ENCODE peak calls at places on chromosomes 2 and 18, in four cellular contexts. D, M, V and Q are unnamed samples.

GRCh38 chr2:7962191-7962590 is 719.7 kb upstream of the ID2 start:
- DNase-seq in M (no peak), D (no peak), V (no peak), Q (no peak)

GRCh38 chr18:63454497-63454896 is 22.3 kb upstream of the SERPINB5 start:
- DNase-seq in M (no peak), V (peak), D (no peak), Q (no peak)

GRCh38 chr18:25726278-25726677 is 364.1 kb downstream of the SS18 start:
- DNase-seq in D (no peak), M (no peak), V (no peak), Q (no peak)

GRCh38 chr2:136344339-136344738 is 226.4 kb upstream of the CXCR4 start:
- DNase-seq in D (no peak), V (no peak), M (no peak), Q (no peak)

GRCh38 chr2:68742638-68743037 is 8.0 kb downstream of the ARHGAP25 start:
- DNase-seq in M (no peak), D (no peak), V (no peak), Q (no peak)

GRCh38 chr18:73614812-73615211 is 532.8 kb downstream of the FBXO15 start:
- DNase-seq in M (no peak), D (no peak), V (peak), Q (no peak)

GRCh38 chr2:71001592-71002570 is 7.2 kb upstream of the TEX261 start:
- DNase-seq in M (peak), V (no peak), D (no peak), Q (no peak)

GRCh38 chr2:12456293-12457151 is 260.2 kb upstream of the TRIB2 start:
- DNase-seq in V (peak), D (peak), M (peak), Q (peak)

GRCh38 chr18:75244336-75244735 is 33.7 kb downstream of the TSHZ1 start:
- DNase-seq in D (no peak), V (peak), M (peak), Q (no peak)

GRCh38 chr18:51345848-51346391 is 148.4 kb upstream of the MEX3C start:
- DNase-seq in D (no peak), V (no peak), M (no peak), Q (no peak)

GRCh38 chr2:105129722-105130232 is 91.9 kb downstream of the MRPS9 start:
- DNase-seq in D (no peak), M (no peak), V (no peak), Q (no peak)

GRCh38 chr18:63775166-63775730 is at the start of gene SERPINB7:
- DNase-seq in D (no peak), V (peak), M (no peak), Q (no peak)

GRCh38 chr2:172415759-172416158 is 11.6 kb upstream of the ITGA6 start:
- DNase-seq in M (no peak), V (no peak), D (no peak), Q (no peak)

GRCh38 chr2:239303711-239304532 is 96.9 kb downstream of the HDAC4 start:
- DNase-seq in M (no peak), V (no peak), D (no peak), Q (peak)

GRCh38 chr2:28269019-28269784 is 123.5 kb upstream of the FOSL2 start:
- DNase-seq in M (peak), D (no peak), V (peak), Q (no peak)

GRCh38 chr2:28268386-28268785 is 124.3 kb upstream of the FOSL2 start:
- DNase-seq in V (no peak), M (no peak), D (no peak), Q (no peak)

GRCh38 chr2:28267282-28267681 is 125.4 kb upstream of the FOSL2 start:
- DNase-seq in M (peak), V (no peak), D (no peak), Q (no peak)

GRCh38 chr2:28263690-28264089 is 129.0 kb upstream of the FOSL2 start:
- DNase-seq in D (no peak), M (no peak), V (no peak), Q (no peak)
- TF ChIP-seq EP300 in D (no peak), M (no peak), V (no peak), Q (no peak)

GRCh38 chr2:2075866-2076265 is 255.2 kb downstream of the MYT1L start:
- DNase-seq in D (no peak), M (no peak), V (no peak), Q (no peak)
- TF ChIP-seq CTCF in D (no peak), M (no peak), V (no peak), Q (no peak)

DNA sequence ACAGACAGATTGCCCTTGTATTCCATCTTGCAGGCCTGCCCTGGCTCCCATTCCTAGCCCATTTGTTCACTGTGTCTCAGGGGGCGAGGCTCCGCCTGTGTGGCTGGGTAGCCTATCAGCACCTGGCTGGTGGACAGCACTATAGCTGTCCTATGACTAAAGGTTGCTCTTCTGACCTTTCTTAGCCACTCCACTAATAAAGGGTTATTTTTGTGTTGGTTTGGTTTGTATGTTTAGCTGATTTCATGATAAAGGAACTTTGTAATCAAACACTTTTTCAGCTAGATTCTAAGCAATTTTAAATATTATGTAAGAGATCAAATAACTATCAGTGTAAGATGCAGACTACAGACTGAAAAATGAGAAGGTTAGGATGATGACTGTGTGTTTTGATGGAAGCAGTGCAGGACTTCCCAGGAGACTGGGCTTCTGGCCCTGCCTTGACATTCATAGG is 72.2 kb downstream of the CRIM1 start:
- DNase-seq in V (peak), D (no peak), M (no peak), Q (no peak)
- TF ChIP-seq POLR2A in V (no peak), D (no peak), M (no peak), Q (no peak)

DNA sequence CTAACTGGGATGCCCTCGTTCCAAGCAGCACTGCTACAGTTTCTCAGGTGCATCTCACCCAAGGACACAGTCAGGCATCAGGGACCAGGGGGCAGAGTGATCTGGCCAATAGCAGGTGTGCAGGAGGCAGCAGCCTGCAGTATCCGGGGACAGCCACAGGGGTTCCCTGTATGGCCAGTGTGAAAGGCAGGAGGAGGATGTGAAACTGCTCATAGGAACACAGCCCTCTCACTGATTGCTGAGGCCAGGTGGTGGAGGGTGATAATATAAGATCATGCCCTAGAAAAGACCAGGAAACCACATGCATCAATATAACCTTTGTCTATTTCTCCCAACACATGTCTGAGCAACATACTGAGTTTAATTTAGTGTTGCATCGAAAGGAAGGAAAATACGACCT is 112.7 kb upstream of the TACR1 start:
- DNase-seq in M (peak), V (peak), D (no peak), Q (no peak)
- TF ChIP-seq EP300 in M (no peak), V (no peak), D (no peak), Q (no peak)

GRCh38 chr2:147031897-147032296 is 812.9 kb upstream of the ACVR2A start:
- DNase-seq in D (no peak), M (no peak), V (no peak), Q (no peak)
- TF ChIP-seq CTCF in D (no peak), M (no peak), V (no peak), Q (no peak)

DNA sequence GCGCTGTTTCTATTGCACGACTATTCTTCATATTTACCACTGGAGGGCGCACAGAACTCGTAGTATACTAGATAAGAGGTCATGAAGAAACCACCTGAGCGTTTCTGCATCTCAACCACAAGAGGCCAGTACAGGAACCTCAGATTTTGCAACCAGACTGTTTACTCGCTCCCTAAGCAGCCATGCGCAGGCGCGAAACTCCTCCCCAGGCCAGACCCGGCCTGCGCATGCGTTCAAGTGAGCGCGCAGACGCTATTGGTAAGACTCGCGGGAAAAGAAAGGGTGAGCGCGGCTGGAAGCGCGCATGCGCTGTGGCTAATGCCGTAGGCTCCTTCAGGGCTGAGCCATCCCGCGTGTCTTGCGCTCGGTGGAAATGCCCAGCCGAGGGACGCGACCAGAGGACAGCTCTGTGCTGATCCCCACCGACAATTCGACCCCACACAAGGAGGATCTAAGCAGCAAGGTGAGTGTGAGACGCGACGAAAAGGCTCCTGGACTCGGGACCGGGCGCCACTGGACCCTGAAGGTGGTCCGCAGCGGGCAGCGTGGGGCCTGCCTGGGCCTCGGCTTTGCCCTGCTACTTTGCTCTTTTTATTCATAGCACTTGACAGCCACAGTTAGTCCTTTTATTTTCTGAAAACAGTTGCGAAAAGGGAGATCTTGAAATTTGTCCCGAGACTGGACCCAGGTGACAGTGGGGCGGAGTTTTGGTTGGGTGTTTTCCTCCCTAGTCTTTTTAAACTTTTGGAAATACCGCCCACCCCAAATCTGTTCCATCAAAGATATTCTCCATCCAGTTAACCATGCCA is at the start of gene ASNSD1:
- DNase-seq in V (peak), M (peak), D (peak), Q (peak)
- TF ChIP-seq POLR2A in V (peak), M (peak), D (peak), Q (peak)